ENCODE peak calls at places on chromosomes 13 and 19, in five cellular contexts. One of them, this sample, is unnamed.
A peak's percentile ranks its signal among the peaks of the same experiment; 100 is the strongest.

GRCh38 chr13:73596382-73596781 is 537.6 kb downstream of the KLF5 start:
- DNase-seq in fibroblast of pulmonary artery: no peak
- DNase-seq in GM13977: no peak
- DNase-seq in GM23338: no peak
- DNase-seq in fibroblast of mammary gland: no peak
- DNase-seq in this sample: no peak

GRCh38 chr19:4448147-4448985 is 9.2 kb downstream of the UBXN6 start:
- DNase-seq in fibroblast of pulmonary artery: no peak
- DNase-seq in GM13977: no peak
- DNase-seq in GM23338: no peak
- DNase-seq in fibroblast of mammary gland: no peak
- DNase-seq in this sample: no peak

GRCh38 chr19:751501-752341 is 809 bp downstream of the MISP start:
- DNase-seq in fibroblast of pulmonary artery: peak; percentile 69
- DNase-seq in GM13977: no peak
- DNase-seq in GM23338: no peak
- DNase-seq in fibroblast of mammary gland: peak; percentile 87
- DNase-seq in this sample: no peak

GRCh38 chr19:2477732-2478191 is 1.8 kb downstream of the GADD45B start:
- DNase-seq in fibroblast of pulmonary artery: peak; percentile 64
- DNase-seq in GM13977: no peak
- DNase-seq in GM23338: no peak
- DNase-seq in fibroblast of mammary gland: peak; percentile 55
- DNase-seq in this sample: peak; percentile 69

GRCh38 chr13:24671367-24672117 is 8.7 kb upstream of the ATP12A start:
- DNase-seq in fibroblast of pulmonary artery: peak; percentile 78
- DNase-seq in GM13977: peak; percentile 51
- DNase-seq in GM23338: peak; percentile 87
- DNase-seq in fibroblast of mammary gland: peak; percentile 85
- DNase-seq in this sample: peak; percentile 62

GRCh38 chr13:37058801-37059135 is 720 bp downstream of the SUPT20H start:
- DNase-seq in fibroblast of pulmonary artery: no peak
- DNase-seq in GM13977: no peak
- DNase-seq in GM23338: peak; percentile 40
- DNase-seq in fibroblast of mammary gland: no peak
- DNase-seq in this sample: no peak

GRCh38 chr13:39405596-39405995 is 197.4 kb downstream of the LHFPL6 start:
- DNase-seq in fibroblast of pulmonary artery: no peak
- DNase-seq in GM13977: no peak
- DNase-seq in GM23338: no peak
- DNase-seq in fibroblast of mammary gland: no peak
- DNase-seq in this sample: no peak

GRCh38 chr13:32829676-32830091 is 186.5 kb upstream of the KL start:
- DNase-seq in fibroblast of pulmonary artery: peak; percentile 21
- DNase-seq in GM13977: no peak
- DNase-seq in GM23338: no peak
- DNase-seq in fibroblast of mammary gland: peak; percentile 47
- DNase-seq in this sample: no peak

GRCh38 chr13:97866751-97867150 is 86.7 kb upstream of the IPO5 start:
- DNase-seq in fibroblast of pulmonary artery: no peak
- DNase-seq in GM13977: no peak
- DNase-seq in GM23338: no peak
- DNase-seq in fibroblast of mammary gland: no peak
- DNase-seq in this sample: no peak

GRCh38 chr19:29671393-29672076 is 6.3 kb downstream of the PLEKHF1 start:
- DNase-seq in fibroblast of pulmonary artery: peak; percentile 72
- DNase-seq in GM13977: peak; percentile 84
- DNase-seq in GM23338: peak; percentile 41
- DNase-seq in fibroblast of mammary gland: peak; percentile 66
- DNase-seq in this sample: peak; percentile 81

GRCh38 chr19:3708207-3708931 is at the start of gene TJP3:
- DNase-seq in fibroblast of pulmonary artery: no peak
- DNase-seq in GM13977: no peak
- DNase-seq in GM23338: peak; percentile 44
- DNase-seq in fibroblast of mammary gland: no peak
- DNase-seq in this sample: no peak

GRCh38 chr13:72384186-72384823 is 343.1 kb downstream of the MZT1 start:
- DNase-seq in fibroblast of pulmonary artery: peak; percentile 10
- DNase-seq in GM13977: no peak
- DNase-seq in GM23338: peak; percentile 44
- DNase-seq in fibroblast of mammary gland: no peak
- DNase-seq in this sample: no peak

GRCh38 chr19:30587869-30588268 is 215.7 kb downstream of the ZNF536 start:
- DNase-seq in fibroblast of pulmonary artery: no peak
- DNase-seq in GM13977: no peak
- DNase-seq in GM23338: no peak
- DNase-seq in fibroblast of mammary gland: no peak
- DNase-seq in this sample: no peak

GRCh38 chr19:32611161-32611560 is 30.2 kb downstream of the PDCD5 start:
- DNase-seq in fibroblast of pulmonary artery: no peak
- DNase-seq in GM13977: no peak
- DNase-seq in GM23338: no peak
- DNase-seq in fibroblast of mammary gland: peak; percentile 71
- DNase-seq in this sample: no peak

GRCh38 chr13:25051065-25051464 is 44.9 kb upstream of the PABPC3 start:
- DNase-seq in fibroblast of pulmonary artery: no peak
- DNase-seq in GM13977: no peak
- DNase-seq in GM23338: no peak
- DNase-seq in fibroblast of mammary gland: no peak
- DNase-seq in this sample: no peak

GRCh38 chr13:89950225-89950624 is 1397.3 kb upstream of the MIR17HG start:
- DNase-seq in fibroblast of pulmonary artery: no peak
- DNase-seq in GM13977: no peak
- DNase-seq in GM23338: no peak
- DNase-seq in fibroblast of mammary gland: no peak
- DNase-seq in this sample: no peak

GRCh38 chr19:33810821-33811220 is 14.2 kb downstream of the KCTD15 start:
- DNase-seq in fibroblast of pulmonary artery: no peak
- DNase-seq in GM13977: no peak
- DNase-seq in GM23338: no peak
- DNase-seq in fibroblast of mammary gland: no peak
- DNase-seq in this sample: no peak

GRCh38 chr13:97258801-97259200 is 36.7 kb downstream of the MBNL2 start:
- DNase-seq in fibroblast of pulmonary artery: peak; percentile 58
- DNase-seq in GM13977: no peak
- DNase-seq in GM23338: no peak
- DNase-seq in fibroblast of mammary gland: peak; percentile 50
- DNase-seq in this sample: no peak

GRCh38 chr19:16714702-16715294 is 4.8 kb upstream of the NWD1 start:
- DNase-seq in fibroblast of pulmonary artery: peak; percentile 46
- DNase-seq in GM13977: peak; percentile 55
- DNase-seq in GM23338: peak; percentile 76
- DNase-seq in fibroblast of mammary gland: peak; percentile 42
- DNase-seq in this sample: peak; percentile 65

GRCh38 chr13:107370036-107370785 is 802.3 kb upstream of the ARGLU1 start:
- DNase-seq in fibroblast of pulmonary artery: peak; percentile 57
- DNase-seq in GM13977: no peak
- DNase-seq in GM23338: no peak
- DNase-seq in fibroblast of mammary gland: peak; percentile 66
- DNase-seq in this sample: no peak

GRCh38 chr19:11737964-11738745 is 591 bp downstream of the ZNF823 start:
- DNase-seq in fibroblast of pulmonary artery: peak; percentile 22
- DNase-seq in GM13977: peak; percentile 58
- DNase-seq in GM23338: peak; percentile 56
- DNase-seq in fibroblast of mammary gland: peak; percentile 4
- DNase-seq in this sample: peak; percentile 70

GRCh38 chr19:31138077-31138476 is 211.2 kb downstream of the TSHZ3 start:
- DNase-seq in fibroblast of pulmonary artery: no peak
- DNase-seq in GM13977: no peak
- DNase-seq in GM23338: no peak
- DNase-seq in fibroblast of mammary gland: no peak
- DNase-seq in this sample: no peak

GRCh38 chr19:38665950-38666661 is 18.7 kb downstream of the ACTN4 start:
- DNase-seq in fibroblast of pulmonary artery: peak; percentile 84
- DNase-seq in GM13977: no peak
- DNase-seq in GM23338: peak; percentile 98
- DNase-seq in fibroblast of mammary gland: no peak
- DNase-seq in this sample: no peak

GRCh38 chr13:35879111-35879510 is 252.1 kb downstream of the DCLK1 start:
- DNase-seq in fibroblast of pulmonary artery: no peak
- DNase-seq in GM13977: no peak
- DNase-seq in GM23338: no peak
- DNase-seq in fibroblast of mammary gland: no peak
- DNase-seq in this sample: no peak

DNA sequence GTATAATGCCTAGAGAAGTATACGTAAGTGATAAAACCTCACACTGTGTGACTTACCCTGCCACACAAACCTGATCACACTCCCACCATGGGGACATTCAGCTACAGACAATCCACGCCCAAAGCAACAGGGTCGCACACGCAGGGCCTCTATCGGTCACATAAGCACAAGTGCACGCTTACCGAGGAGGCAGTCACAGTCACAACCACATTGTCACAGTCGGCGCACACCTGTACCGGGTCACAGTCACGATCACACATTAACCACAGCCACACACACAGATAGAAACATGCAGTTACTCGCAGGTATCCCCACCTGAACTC is 584 bp downstream of the ZNF566 start:
- DNase-seq in fibroblast of pulmonary artery: no peak
- DNase-seq in GM13977: peak; percentile 47
- DNase-seq in GM23338: no peak
- DNase-seq in fibroblast of mammary gland: peak; percentile 6
- DNase-seq in this sample: peak; percentile 49
- TF ChIP-seq CTCF in fibroblast of pulmonary artery: no peak
- TF ChIP-seq CTCF in GM13977: peak; percentile 29
- TF ChIP-seq CTCF in GM23338: no peak
- TF ChIP-seq CTCF in fibroblast of mammary gland: no peak
- TF ChIP-seq CTCF in this sample: no peak

DNA sequence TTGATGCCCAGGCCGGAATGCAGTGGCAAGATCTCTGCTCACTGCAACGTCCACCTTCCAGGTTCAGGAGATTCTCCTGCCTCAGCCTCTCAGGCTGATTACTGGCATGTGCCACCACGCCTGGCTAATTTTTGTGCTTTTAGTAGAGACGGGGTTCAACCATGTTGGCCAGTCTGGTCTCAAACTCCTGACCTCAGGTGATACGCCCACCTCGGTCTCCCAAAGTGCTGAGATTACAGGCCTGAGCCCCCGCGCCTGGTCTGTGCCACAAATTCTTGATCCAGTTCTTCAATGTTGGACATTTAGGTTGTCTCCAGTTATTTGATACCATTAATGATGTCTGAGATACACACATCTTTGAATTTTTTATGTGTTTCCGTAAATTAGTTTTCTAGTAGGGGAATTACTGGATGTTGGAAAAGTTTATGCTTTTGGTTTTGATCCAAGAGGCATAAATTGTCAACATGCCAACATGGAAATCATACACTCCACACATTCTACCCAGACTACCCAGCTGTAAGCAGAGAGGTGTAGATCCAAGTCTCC is 525 bp upstream of the COG3 start:
- DNase-seq in fibroblast of pulmonary artery: no peak
- DNase-seq in GM13977: no peak
- DNase-seq in GM23338: no peak
- DNase-seq in fibroblast of mammary gland: no peak
- DNase-seq in this sample: no peak
- TF ChIP-seq CTCF in fibroblast of pulmonary artery: peak; percentile 53
- TF ChIP-seq CTCF in GM13977: no peak
- TF ChIP-seq CTCF in GM23338: no peak
- TF ChIP-seq CTCF in fibroblast of mammary gland: no peak
- TF ChIP-seq CTCF in this sample: no peak

DNA sequence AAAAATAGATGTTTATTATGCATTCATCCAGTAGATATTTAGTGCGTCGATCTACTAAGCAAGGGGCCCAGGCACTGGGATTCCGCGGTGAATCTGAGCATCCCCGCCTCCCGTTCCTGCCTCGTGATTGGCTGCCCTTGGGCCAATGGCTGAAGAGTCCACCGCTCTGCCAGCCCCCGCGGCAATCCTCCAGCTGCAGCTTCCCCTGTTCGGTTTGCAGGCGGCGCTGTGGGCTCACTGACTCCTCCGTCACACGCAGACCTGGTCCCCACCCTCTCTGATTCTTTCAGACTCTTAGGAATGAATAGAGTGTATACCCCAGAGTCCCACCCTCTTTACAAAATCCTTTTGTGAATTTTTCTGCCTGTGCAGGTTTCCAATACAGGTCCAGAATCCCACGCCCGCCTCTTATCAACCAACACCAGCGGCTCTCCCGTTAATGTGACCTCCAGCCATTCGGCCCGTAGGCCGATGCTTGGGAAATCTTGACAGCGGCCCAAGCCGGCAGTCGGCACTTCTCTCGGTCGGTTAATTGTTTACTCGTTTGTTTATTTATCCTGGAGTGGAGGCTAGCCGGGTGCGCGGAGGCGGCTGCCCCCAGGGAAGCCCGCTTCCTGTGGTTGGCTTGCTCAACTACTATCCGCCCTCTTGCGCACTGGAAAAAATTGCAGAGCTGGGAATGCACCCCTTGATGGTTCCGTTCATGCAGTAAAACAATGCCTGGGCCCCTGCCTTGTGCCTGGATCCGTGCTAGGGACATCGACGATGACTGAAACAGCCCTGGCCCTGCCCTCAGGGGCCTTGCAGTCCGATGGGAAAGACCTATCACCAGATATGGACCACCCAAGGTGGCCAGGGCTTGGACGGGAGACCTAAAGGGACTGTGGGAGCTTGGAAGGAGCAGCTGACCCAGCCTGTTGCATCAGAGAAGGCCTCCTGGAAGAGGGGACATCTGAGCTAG is 4.5 kb upstream of the ARHGAP35 start:
- DNase-seq in fibroblast of pulmonary artery: peak; percentile 97
- DNase-seq in GM13977: peak; percentile 90
- DNase-seq in GM23338: peak; percentile 99
- DNase-seq in fibroblast of mammary gland: peak; percentile 95
- DNase-seq in this sample: peak; percentile 90
- TF ChIP-seq CTCF in fibroblast of pulmonary artery: peak; percentile 79
- TF ChIP-seq CTCF in GM13977: peak; percentile 93
- TF ChIP-seq CTCF in GM23338: peak; percentile 93
- TF ChIP-seq CTCF in fibroblast of mammary gland: peak; percentile 74
- TF ChIP-seq CTCF in this sample: peak; percentile 88

DNA sequence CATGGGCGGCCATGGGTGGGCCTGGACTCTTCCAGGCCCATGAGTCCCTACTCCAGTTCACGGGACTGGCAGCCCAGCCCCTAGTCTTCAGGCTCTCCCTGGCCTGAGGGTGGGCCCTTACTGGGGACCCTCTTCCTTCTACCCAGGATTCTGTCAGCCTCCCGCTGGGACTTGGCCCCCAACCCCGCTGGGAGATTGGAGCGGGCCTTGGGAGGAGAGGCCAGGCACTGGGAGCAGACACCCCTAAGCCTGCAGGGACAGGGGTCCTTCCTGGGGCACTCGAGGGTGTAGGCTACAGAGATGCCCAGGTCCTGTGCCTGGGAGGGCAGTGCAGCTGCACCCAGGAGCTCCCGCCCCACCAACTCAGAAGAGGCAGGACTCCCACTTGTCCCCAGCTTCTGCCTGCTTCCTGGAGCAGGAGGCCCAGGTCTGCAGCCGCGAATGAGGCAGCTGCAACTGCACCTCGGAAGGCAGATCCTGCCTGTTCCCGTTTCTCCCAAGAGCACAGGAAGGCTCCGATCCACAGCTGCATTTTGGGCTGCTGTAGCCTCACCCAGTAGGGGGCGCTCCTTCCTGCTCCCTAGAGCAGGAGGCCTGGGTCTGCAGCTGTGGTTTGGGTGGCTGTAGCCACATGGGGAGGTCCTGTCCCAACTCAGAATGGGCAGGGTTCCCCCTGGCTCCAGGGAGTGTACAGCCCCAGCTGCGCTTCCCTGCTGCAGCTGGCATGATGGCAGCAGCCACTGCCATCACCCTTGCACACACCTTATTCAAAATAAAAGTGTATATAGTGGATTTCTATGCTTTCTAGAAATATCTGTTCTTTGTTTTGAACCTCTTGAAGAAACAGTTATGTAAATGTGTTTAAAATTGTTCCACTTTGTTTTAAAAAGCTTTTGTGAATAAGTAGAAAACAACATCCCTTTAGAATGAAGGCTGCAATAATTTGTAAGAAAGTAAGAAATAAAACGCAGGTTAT is 46.8 kb downstream of the TEX26 start:
- DNase-seq in fibroblast of pulmonary artery: peak; percentile 25
- DNase-seq in GM13977: no peak
- DNase-seq in GM23338: peak; percentile 95
- DNase-seq in fibroblast of mammary gland: no peak
- DNase-seq in this sample: no peak
- TF ChIP-seq CTCF in fibroblast of pulmonary artery: peak; percentile 61
- TF ChIP-seq CTCF in GM13977: peak; percentile 87
- TF ChIP-seq CTCF in GM23338: peak; percentile 97
- TF ChIP-seq CTCF in fibroblast of mammary gland: peak; percentile 56
- TF ChIP-seq CTCF in this sample: peak; percentile 83

This sample was measured in GM20000.